ENCODE peak calls at places on chromosomes 13 and 19, in four cellular contexts. W is mammary epithelial cell, R is transverse colon, H is left ventricle myocardium inferior. Q is an unnamed sample.

GRCh38 chr19:33192010-33192409 is 2.1 kb upstream of the LRP3 start:
- DNase-seq in W (no peak), R (no peak), H (no peak), Q (no peak)

GRCh38 chr13:37149380-37149779 is 43.9 kb upstream of the CSNK1A1L start:
- DNase-seq in R (no peak), W (no peak), H (no peak), Q (no peak)

GRCh38 chr19:371501-372160 is 27.0 kb upstream of the MIER2 start:
- DNase-seq in H (no peak), W (no peak), R (no peak), Q (no peak)

GRCh38 chr19:48461651-48461981 is 6.2 kb downstream of the KCNJ14 start:
- DNase-seq in R (no peak), H (no peak), W (no peak), Q (no peak)

GRCh38 chr13:102608944-102609343 is 12.2 kb downstream of the TPP2 start:
- DNase-seq in H (no peak), R (no peak), W (peak; percentile 78), Q (no peak)

GRCh38 chr13:27605099-27605498 is 15.2 kb downstream of the LNX2 start:
- DNase-seq in W (no peak), R (no peak), H (no peak), Q (no peak)

GRCh38 chr19:16216744-16217670 is 19.3 kb downstream of the AP1M1 start:
- DNase-seq in R (no peak), H (no peak), W (no peak), Q (no peak)

GRCh38 chr13:109779074-109779473 is 7.3 kb downstream of the IRS2 start:
- DNase-seq in R (no peak), H (no peak), W (no peak), Q (no peak)

GRCh38 chr19:45087531-45087930 is 5.4 kb upstream of the PPP1R37 start:
- DNase-seq in W (no peak), H (no peak), R (no peak), Q (no peak)

GRCh38 chr13:77650409-77650808 is 47.1 kb upstream of the SLAIN1 start:
- DNase-seq in R (no peak), H (no peak), W (no peak), Q (no peak)

GRCh38 chr13:24865158-24865557 is 101.2 kb downstream of the RNF17 start:
- DNase-seq in H (no peak), R (no peak), W (no peak), Q (no peak)

GRCh38 chr19:16587031-16588023 is 15.1 kb upstream of the SLC35E1 start:
- DNase-seq in R (peak; percentile 66), W (peak; percentile 61), H (no peak), Q (peak; percentile 89)

GRCh38 chr19:44549507-44549906 is 20.0 kb upstream of the CEACAM20 start:
- DNase-seq in H (no peak), R (no peak), W (no peak), Q (no peak)

GRCh38 chr13:95585867-95586266 is 33.3 kb downstream of the CLDN10 start:
- DNase-seq in H (no peak), W (no peak), R (no peak), Q (no peak)

GRCh38 chr19:36436531-36436930 is 18.1 kb upstream of the ZFP82 start:
- DNase-seq in R (no peak), W (peak; percentile 34), H (no peak), Q (no peak)

GRCh38 chr13:97539651-97540230 is 105.8 kb downstream of the RAP2A start:
- DNase-seq in R (no peak), H (no peak), W (peak; percentile 19), Q (no peak)

GRCh38 chr13:23140492-23140891 is 40.3 kb upstream of the SGCG start:
- DNase-seq in R (no peak), W (no peak), H (no peak), Q (no peak)

GRCh38 chr13:106311004-106311403 is 224.5 kb downstream of the EFNB2 start:
- DNase-seq in R (no peak), H (no peak), W (no peak), Q (no peak)

DNA sequence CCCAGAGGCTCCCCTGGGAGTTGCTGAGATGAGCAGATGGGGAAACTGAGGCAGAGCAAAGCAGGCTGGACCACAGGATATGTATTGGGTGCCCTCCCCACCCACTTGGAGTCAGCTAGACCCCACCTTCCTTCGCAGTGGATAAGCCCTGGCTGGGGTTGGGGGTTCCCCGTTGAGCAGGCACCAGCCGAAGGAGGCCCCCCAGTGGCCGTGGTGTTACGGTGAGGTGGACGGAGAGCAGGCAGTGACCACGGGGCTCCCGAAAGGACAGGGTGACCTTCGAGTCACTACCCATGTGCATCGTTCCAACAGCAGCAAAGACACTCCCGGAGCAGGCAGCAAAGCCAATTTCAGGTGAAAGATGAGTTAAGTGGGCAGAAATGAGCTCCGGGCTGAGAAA is 62.4 kb upstream of the ADGRE5 start:
- DNase-seq in H (no peak), R (peak; percentile 13), W (no peak), Q (peak; percentile 50)
- TF ChIP-seq CTCF in H (peak; percentile 23), R (no peak), W (peak; percentile 41), Q (peak; percentile 82)

DNA sequence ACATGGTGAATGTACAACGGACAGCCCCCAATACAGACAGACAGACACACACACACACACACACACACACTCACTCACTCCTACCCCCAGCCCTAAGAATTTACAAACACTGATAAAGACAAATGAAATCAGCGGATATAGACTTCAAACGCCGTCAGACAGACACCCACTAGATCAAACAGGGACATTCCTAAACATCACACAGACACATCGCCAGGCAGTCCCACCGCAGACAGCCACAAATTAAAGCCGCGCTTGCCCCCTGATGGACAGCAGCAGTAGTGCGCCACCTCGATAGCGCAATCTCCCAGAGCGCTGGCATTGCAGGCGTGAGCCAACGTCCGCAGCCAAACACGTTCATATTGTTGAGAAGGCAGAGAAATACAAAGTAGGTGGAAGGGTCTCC is 24.7 kb upstream of the ADGRE1 start:
- DNase-seq in R (peak; percentile 87), H (peak; percentile 81), W (peak; percentile 78), Q (peak; percentile 77)
- H3K4me3 ChIP-seq in R (peak overlapping the region; percentile 40), H (peak overlapping the region; percentile 58), W (no peak overlapping the region), Q (no peak overlapping the region)

DNA sequence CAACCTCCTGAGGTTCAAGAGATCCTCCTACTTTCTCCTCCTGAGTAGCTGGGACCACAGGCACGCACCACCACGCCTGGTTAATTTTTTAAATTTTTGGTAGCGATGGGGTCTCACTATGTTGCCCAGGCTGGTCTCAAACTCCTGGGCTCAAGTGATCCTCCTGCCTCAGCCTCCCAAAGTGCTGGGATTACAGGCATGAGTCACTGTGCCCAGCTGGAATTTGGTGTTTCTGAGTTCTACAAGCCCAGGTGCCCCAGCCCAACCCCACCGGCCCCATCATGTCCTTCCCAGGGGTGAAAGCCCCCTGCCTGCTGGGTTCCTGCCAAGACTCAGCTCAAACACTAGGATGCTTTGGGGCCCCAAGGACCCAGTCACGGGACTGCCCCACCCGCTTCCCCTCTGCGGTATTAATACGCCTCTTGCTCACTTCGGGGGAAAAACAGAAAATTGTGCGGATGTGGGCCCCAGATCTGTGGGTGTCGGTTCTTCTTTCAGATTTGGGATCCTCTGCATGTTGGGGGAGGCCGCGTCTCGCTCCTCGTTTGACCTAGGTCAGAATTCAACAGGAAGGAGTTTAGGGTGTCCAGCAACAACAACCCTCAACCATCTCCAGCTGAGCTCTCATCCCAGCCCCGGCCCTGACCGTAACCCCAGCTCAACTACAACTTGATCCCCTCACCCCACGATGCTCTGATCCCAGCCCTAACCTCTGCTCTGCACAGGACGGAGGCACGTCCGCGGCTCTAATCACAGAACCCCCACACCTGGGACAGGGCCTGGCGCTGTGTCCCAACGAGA is 3.7 kb upstream of the FCER2 start:
- DNase-seq in W (no peak), H (peak; percentile 30), R (peak; percentile 72), Q (no peak)
- H3K27ac ChIP-seq in W (no peak overlapping the region), H (peak overlapping the region; percentile 38), R (peak overlapping the region; percentile 36), Q (no peak overlapping the region)

GRCh38 chr13:99959538-99960230 is 11.9 kb downstream of the ZIC5 start:
- DNase-seq in H (no peak), W (peak; percentile 23), R (no peak), Q (no peak)

GRCh38 chr13:99963832-99964339 is 7.7 kb downstream of the ZIC5 start:
- DNase-seq in W (no peak), H (no peak), R (no peak), Q (no peak)

GRCh38 chr13:99960663-99961440 is 10.7 kb downstream of the ZIC5 start:
- DNase-seq in H (no peak), R (no peak), W (no peak), Q (peak; percentile 68)

GRCh38 chr13:99961634-99962033 is 9.9 kb downstream of the ZIC5 start:
- DNase-seq in H (no peak), W (no peak), R (no peak), Q (no peak)

DNA sequence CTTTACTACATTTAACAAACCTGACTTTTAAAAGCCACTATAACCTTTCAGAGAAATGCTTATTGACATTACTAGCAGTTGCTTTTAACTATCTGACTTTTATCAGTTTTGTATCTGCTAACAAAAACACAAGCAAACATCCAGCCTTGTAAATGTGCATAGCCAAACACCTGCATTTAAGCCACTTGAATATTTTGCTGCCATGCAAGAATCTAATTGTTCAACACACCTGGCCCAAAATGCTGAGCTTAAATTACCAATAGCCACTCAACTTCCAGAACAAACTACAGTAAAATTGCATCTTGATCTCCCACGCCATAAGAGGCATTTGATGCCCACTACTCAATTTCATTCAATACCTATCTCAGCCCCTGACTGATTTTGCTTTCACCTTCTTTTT is 9.3 kb downstream of the ZIC5 start:
- DNase-seq in W (no peak), R (no peak), H (no peak), Q (no peak)
- TF ChIP-seq CTCF in W (no peak), R (no peak), H (no peak), Q (no peak)

DNA sequence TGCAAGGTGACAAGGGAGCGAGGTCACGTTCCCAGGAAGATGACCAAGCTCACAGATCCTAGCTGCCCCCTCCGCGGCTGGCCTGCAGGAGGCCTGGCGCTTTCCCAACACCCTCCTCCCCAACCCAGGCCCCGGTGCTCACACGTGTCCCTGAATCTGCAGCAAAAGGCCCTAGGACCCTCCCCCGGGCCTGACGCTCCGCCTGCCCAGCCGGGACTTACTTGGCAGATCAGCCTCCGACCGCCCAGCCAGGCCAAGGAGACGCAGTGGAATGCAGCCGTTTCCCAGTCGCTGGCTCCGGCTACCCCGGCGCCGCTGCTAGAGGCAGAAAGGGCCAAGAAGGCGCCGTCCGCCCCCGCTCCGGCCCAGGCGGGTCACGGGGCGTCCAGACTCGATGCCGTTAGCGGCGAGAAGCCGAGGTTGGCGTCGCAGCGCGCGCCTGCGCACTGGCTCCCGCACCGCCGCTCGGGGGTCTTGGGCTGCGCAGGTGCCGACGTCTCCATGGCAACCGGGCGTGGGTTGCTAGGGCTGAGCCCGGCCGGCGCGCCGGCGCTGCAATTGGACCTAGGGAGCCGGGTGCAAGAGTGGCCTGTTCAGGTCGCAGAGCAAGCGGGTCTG is at the start of gene PNMA8A:
- DNase-seq in H (peak; percentile 74), R (peak; percentile 24), W (no peak), Q (peak; percentile 87)
- H3K4me3 ChIP-seq in H (peak within 1 kb of the TSS; percentile 69), R (peak within 1 kb of the TSS; percentile 41), W (no peak within 1 kb of the TSS), Q (peak within 1 kb of the TSS; percentile 65)

Q was measured in WERI-Rb-1.